ENCODE peak calls at places on chromosome X, in six cellular contexts. M is A549, G is K562, L is HepG2, P is H1, D is WTC11. W is an unnamed sample.

GRCh38 chrX:41889317-41890025 is 33.9 kb downstream of the CASK start:
- DNase-seq in M (peak), G (no peak), L (peak), P (no peak), D (no peak), W (peak)

GRCh38 chrX:154074199-154074598 is 23.3 kb downstream of the MECP2 start:
- DNase-seq in M (peak), G (no peak), L (peak), P (no peak), D (no peak), W (peak)

GRCh38 chrX:16479206-16479869 is 170.6 kb upstream of the S100G start:
- DNase-seq in M (peak), G (no peak), L (peak), P (no peak), D (no peak), W (peak)

GRCh38 chrX:66676990-66677389 is 38.1 kb upstream of the EDA2R start:
- DNase-seq in M (no peak), G (no peak), L (no peak), P (no peak), D (no peak), W (peak)

GRCh38 chrX:68894513-68895338 is 65.9 kb downstream of the EFNB1 start:
- DNase-seq in M (no peak), G (peak), L (no peak), P (no peak), D (no peak), W (peak)

GRCh38 chrX:68343551-68343950 is 89.7 kb downstream of the OPHN1 start:
- DNase-seq in M (no peak), G (no peak), L (no peak), P (no peak), D (no peak), W (no peak)

GRCh38 chrX:118579417-118579816 is 83.8 kb downstream of the DOCK11 start:
- DNase-seq in M (no peak), G (no peak), L (no peak), P (no peak), D (no peak), W (no peak)

GRCh38 chrX:118807151-118808017 is 16.2 kb upstream of the ZCCHC12 start:
- DNase-seq in M (peak), G (peak), L (peak), P (no peak), D (peak), W (peak)

GRCh38 chrX:10577863-10578262 is 42.5 kb downstream of the MID1 start:
- DNase-seq in M (no peak), G (no peak), L (no peak), P (no peak), D (no peak), W (peak)

GRCh38 chrX:13938766-13939530 is 90.7 kb downstream of the GEMIN8 start:
- DNase-seq in M (no peak), G (no peak), L (no peak), P (peak), D (no peak), W (no peak)

GRCh38 chrX:21946925-21947641 is 6.6 kb downstream of the SMS start:
- DNase-seq in M (no peak), G (no peak), L (no peak), P (no peak), D (peak), W (peak)

GRCh38 chrX:150899191-150899757 is 806 bp upstream of the CD99L2 start:
- DNase-seq in M (peak), G (peak), L (no peak), P (no peak), D (peak), W (peak)

GRCh38 chrX:13170966-13171558 is 126.6 kb upstream of the FAM9C start:
- DNase-seq in M (no peak), G (no peak), L (no peak), P (no peak), D (no peak), W (no peak)

GRCh38 chrX:135707880-135708279 is 5.6 kb upstream of the CT45A1 start:
- DNase-seq in M (peak), G (peak), L (peak), P (peak), D (peak), W (peak)

GRCh38 chrX:56766554-56767412 is 37.7 kb downstream of the NBDY start:
- DNase-seq in M (no peak), G (no peak), L (no peak), P (peak), D (no peak), W (no peak)

GRCh38 chrX:118945921-118946320 is 28.5 kb upstream of the LONRF3 start:
- DNase-seq in M (no peak), G (no peak), L (no peak), P (no peak), D (no peak), W (no peak)

GRCh38 chrX:69285881-69286545 is 120.8 kb upstream of the PJA1 start:
- DNase-seq in M (peak), G (peak), L (no peak), P (peak), D (peak), W (no peak)

GRCh38 chrX:122777766-122778165 is 406.3 kb upstream of the GRIA3 start:
- DNase-seq in M (no peak), G (no peak), L (no peak), P (no peak), D (no peak), W (no peak)

GRCh38 chrX:10050481-10050880 is 83.3 kb downstream of the CLDN34 start:
- DNase-seq in M (no peak), G (no peak), L (no peak), P (peak), D (peak), W (peak)

GRCh38 chrX:130915302-130915701 is 12.3 kb upstream of the ENOX2 start:
- DNase-seq in M (no peak), G (no peak), L (no peak), P (no peak), D (no peak), W (no peak)

GRCh38 chrX:40132751-40133150 is 35.0 kb upstream of the BCOR start:
- DNase-seq in M (peak), G (peak), L (no peak), P (no peak), D (no peak), W (peak)

GRCh38 chrX:12210921-12211320 is 72.6 kb downstream of the FRMPD4 start:
- DNase-seq in M (peak), G (no peak), L (no peak), P (no peak), D (no peak), W (no peak)

GRCh38 chrX:143017272-143017671 is 8.5 kb upstream of the SPANXN4 start:
- DNase-seq in M (no peak), G (no peak), L (no peak), P (no peak), D (no peak), W (no peak)

GRCh38 chrX:13248867-13249521 is 70.9 kb downstream of the ATXN3L start:
- DNase-seq in M (no peak), G (no peak), L (no peak), P (no peak), D (no peak), W (no peak)

GRCh38 chrX:154465601-154466000 is 7.5 kb downstream of the PLXNA3 start:
- DNase-seq in M (no peak), G (no peak), L (no peak), P (no peak), D (no peak), W (no peak)

GRCh38 chrX:40644821-40645358 is 2.5 kb downstream of the CXorf38 start:
- DNase-seq in M (peak), G (no peak), L (peak), P (no peak), D (no peak), W (peak)

GRCh38 chrX:149937881-149938426 is 337 bp downstream of the EOLA2 start:
- DNase-seq in M (peak), G (peak), L (no peak), P (no peak), D (no peak), W (no peak)

GRCh38 chrX:106802063-106802387 is 448 bp upstream of the TBC1D8B start:
- DNase-seq in M (no peak), G (no peak), L (peak), P (no peak), D (no peak), W (no peak)

GRCh38 chrX:15202458-15203177 is 67.3 kb downstream of the ASB9 start:
- DNase-seq in M (no peak), G (no peak), L (no peak), P (no peak), D (no peak), W (no peak)

GRCh38 chrX:17919896-17920446 is 58.9 kb upstream of the RAI2 start:
- DNase-seq in M (no peak), G (peak), L (no peak), P (no peak), D (no peak), W (no peak)
- TF ChIP-seq JUN in M (no peak), G (no peak), L (no peak), P (no peak), D (no peak), W (no peak)

DNA sequence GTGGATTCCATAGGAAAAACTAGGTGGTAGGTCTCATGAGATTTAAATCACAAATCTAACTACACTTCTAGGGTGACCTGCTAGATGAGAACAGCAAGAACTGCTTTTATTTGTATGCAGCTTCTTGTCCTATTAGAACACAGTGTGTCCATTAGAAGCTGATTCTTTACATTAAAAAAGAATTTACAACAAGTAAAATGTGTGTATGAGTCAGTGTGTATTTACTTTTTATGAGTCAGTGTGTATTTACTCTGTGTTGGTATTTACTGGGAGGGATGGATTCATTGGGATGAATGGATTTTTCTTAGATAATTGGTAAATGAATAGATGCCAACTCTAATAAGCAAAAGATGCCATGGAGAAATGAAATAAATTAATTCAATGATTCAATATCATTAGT is 40.6 kb upstream of the XPNPEP2 start:
- DNase-seq in M (peak), G (no peak), L (peak), P (no peak), D (no peak), W (no peak)
- TF ChIP-seq JUN in M (no peak), G (no peak), L (no peak), P (no peak), D (no peak), W (no peak)

DNA sequence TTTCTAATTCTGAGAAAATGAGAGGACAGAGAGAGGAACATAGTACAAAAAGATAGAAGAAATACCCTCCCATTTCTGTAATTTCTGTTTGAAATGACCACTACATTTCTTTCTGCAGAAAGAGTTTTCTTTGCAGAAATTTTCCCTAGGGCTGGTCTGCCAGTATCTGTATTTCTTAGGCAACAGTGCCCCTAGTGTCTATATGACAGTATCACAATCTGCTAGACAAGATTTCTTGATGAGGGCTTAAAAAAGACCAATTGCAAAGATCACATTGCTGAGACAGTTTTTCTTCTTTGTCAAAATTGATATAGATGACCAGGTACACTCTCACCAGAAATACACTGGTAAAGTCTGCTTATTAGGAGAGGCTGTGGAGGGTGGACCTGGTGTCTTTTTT is 81.0 kb upstream of the ZDHHC15 start:
- DNase-seq in M (peak), G (peak), L (peak), P (no peak), D (no peak), W (peak)
- TF ChIP-seq JUN in M (no peak), G (no peak), L (no peak), P (no peak), D (no peak), W (no peak)

GRCh38 chrX:20506739-20507138 is 240.0 kb upstream of the RPS6KA3 start:
- DNase-seq in M (no peak), G (no peak), L (no peak), P (no peak), D (no peak), W (no peak)
- TF ChIP-seq JUN in M (no peak), G (no peak), L (no peak), P (no peak), D (no peak), W (no peak)

GRCh38 chrX:23811135-23811781 is 28.3 kb downstream of the SAT1 start:
- DNase-seq in M (peak), G (no peak), L (no peak), P (no peak), D (no peak), W (peak)
- TF ChIP-seq JUN in M (no peak), G (no peak), L (no peak), P (no peak), D (no peak), W (no peak)

W was measured in endothelial cell of umbilical vein.